ENCODE peak calls at places on chromosomes 3 and 15, in four cellular contexts. One of them, this sample, is unnamed.

GRCh38 chr3:45084820-45085816 is 59.0 kb downstream of the CLEC3B start:
- DNase-seq in left colon: no peak
- DNase-seq in substantia nigra: no peak
- DNase-seq in M059J: peak
- DNase-seq in this sample: no peak

GRCh38 chr15:83015361-83015760 is 3.9 kb upstream of the C15orf40 start:
- DNase-seq in left colon: no peak
- DNase-seq in substantia nigra: no peak
- DNase-seq in M059J: no peak
- DNase-seq in this sample: no peak

GRCh38 chr3:16433701-16434151 is 79.8 kb downstream of the RFTN1 start:
- DNase-seq in left colon: no peak
- DNase-seq in substantia nigra: no peak
- DNase-seq in M059J: no peak
- DNase-seq in this sample: no peak

GRCh38 chr15:63015618-63016017 is 26.9 kb upstream of the TPM1 start:
- DNase-seq in left colon: no peak
- DNase-seq in substantia nigra: no peak
- DNase-seq in M059J: peak
- DNase-seq in this sample: no peak

GRCh38 chr3:126077754-126078153 is 6.2 kb downstream of the SLC41A3 start:
- DNase-seq in left colon: no peak
- DNase-seq in substantia nigra: no peak
- DNase-seq in M059J: no peak
- DNase-seq in this sample: no peak

GRCh38 chr3:32947466-32948238 is 3.8 kb upstream of the CCR4 start:
- DNase-seq in left colon: peak
- DNase-seq in substantia nigra: peak
- DNase-seq in M059J: peak
- DNase-seq in this sample: peak

GRCh38 chr3:88041005-88041404 is 17.8 kb downstream of the CGGBP1 start:
- DNase-seq in left colon: no peak
- DNase-seq in substantia nigra: no peak
- DNase-seq in M059J: no peak
- DNase-seq in this sample: no peak

GRCh38 chr3:39000008-39000450 is 51.7 kb downstream of the SCN11A start:
- DNase-seq in left colon: no peak
- DNase-seq in substantia nigra: no peak
- DNase-seq in M059J: peak
- DNase-seq in this sample: peak

GRCh38 chr3:72281551-72281950 is 496.6 kb upstream of the PROK2 start:
- DNase-seq in left colon: no peak
- DNase-seq in substantia nigra: no peak
- DNase-seq in M059J: no peak
- DNase-seq in this sample: no peak

GRCh38 chr3:76753599-76753998 is 286.3 kb upstream of the ROBO2 start:
- DNase-seq in left colon: no peak
- DNase-seq in substantia nigra: no peak
- DNase-seq in M059J: no peak
- DNase-seq in this sample: no peak

This sample was measured in pancreas.